ENCODE peak calls at places on chromosomes 6 and 20, in six cellular contexts. Z is HepG2, I is hepatocyte, V is GM23248, F is fibroblast of lung, D is PC-9. L is an unnamed sample. For H3K9me3, the result is how much of the 10 kb centered on the place peaks cover.

GRCh38 chr6:144104898-144105487 is 9.6 kb upstream of the SF3B5 start:
- DNase-seq in I (peak), V (peak), F (peak), D (peak), Z (peak), L (peak)

GRCh38 chr6:38909020-38909730 is 139.4 kb upstream of the GLP1R start:
- DNase-seq in Z (peak), I (peak), V (no peak), D (peak), F (peak), L (no peak)

GRCh38 chr20:32924781-32925180 is 66.1 kb downstream of the EFCAB8 start:
- DNase-seq in I (no peak), D (no peak), V (no peak), F (no peak), Z (no peak), L (no peak)

GRCh38 chr20:58202039-58202438 is 26.4 kb downstream of the ANKRD60 start:
- DNase-seq in F (no peak), D (no peak), V (peak), I (no peak), Z (no peak), L (no peak)

GRCh38 chr6:128599036-128599435 is 78.6 kb upstream of the PTPRK start:
- DNase-seq in I (no peak), F (no peak), D (peak), V (peak), Z (no peak), L (no peak)

GRCh38 chr6:96742702-96743101 is 94.6 kb downstream of the GPR63 start:
- DNase-seq in F (no peak), Z (no peak), V (no peak), I (no peak), D (no peak), L (no peak)

GRCh38 chr6:134706153-134706552 is 243.7 kb downstream of the ALDH8A1 start:
- DNase-seq in Z (no peak), F (no peak), V (no peak), I (no peak), D (no peak), L (no peak)

GRCh38 chr6:149235130-149235561 is 82.4 kb upstream of the TAB2 start:
- DNase-seq in V (peak), D (peak), Z (peak), I (peak), F (peak), L (no peak)

GRCh38 chr6:77447254-77447653 is 16.0 kb downstream of the HTR1B start:
- DNase-seq in Z (no peak), D (no peak), V (peak), F (no peak), I (no peak), L (no peak)

GRCh38 chr20:35171753-35172433 is at the start of gene PROCR:
- DNase-seq in D (peak), V (peak), Z (no peak), F (peak), I (peak), L (peak)

GRCh38 chr6:88220493-88220892 is 54.3 kb upstream of the CNR1 start:
- DNase-seq in V (peak), Z (peak), I (peak), F (no peak), D (no peak), L (peak)

GRCh38 chr20:60152792-60153191 is 194.6 kb downstream of the CDH26 start:
- DNase-seq in F (no peak), D (no peak), V (no peak), I (no peak), Z (no peak), L (no peak)

GRCh38 chr20:57076202-57076651 is 190.2 kb downstream of the BMP7 start:
- DNase-seq in Z (peak), I (peak), F (no peak), V (peak), D (peak), L (no peak)

GRCh38 chr20:5092765-5093339 is 26.9 kb downstream of the PCNA start:
- DNase-seq in V (no peak), I (no peak), Z (no peak), F (no peak), D (no peak), L (no peak)

GRCh38 chr6:170127151-170127550 is 163.7 kb downstream of the DLL1 start:
- DNase-seq in F (no peak), V (no peak), Z (no peak), I (peak), D (no peak), L (no peak)

GRCh38 chr20:36745234-36745926 is 510 bp downstream of the NDRG3 start:
- DNase-seq in I (no peak), F (no peak), Z (peak), V (peak), D (no peak), L (no peak)

GRCh38 chr6:144744720-144745119 is 459.6 kb downstream of the UTRN start:
- DNase-seq in V (no peak), Z (peak), I (peak), D (no peak), F (no peak), L (no peak)

GRCh38 chr20:21137078-21137477 is 11.2 kb downstream of the KIZ start:
- DNase-seq in F (no peak), I (no peak), V (no peak), D (no peak), Z (no peak), L (no peak)

GRCh38 chr20:2037296-2037914 is 43.5 kb upstream of the PDYN start:
- DNase-seq in Z (no peak), V (no peak), I (no peak), F (no peak), D (no peak), L (no peak)

DNA sequence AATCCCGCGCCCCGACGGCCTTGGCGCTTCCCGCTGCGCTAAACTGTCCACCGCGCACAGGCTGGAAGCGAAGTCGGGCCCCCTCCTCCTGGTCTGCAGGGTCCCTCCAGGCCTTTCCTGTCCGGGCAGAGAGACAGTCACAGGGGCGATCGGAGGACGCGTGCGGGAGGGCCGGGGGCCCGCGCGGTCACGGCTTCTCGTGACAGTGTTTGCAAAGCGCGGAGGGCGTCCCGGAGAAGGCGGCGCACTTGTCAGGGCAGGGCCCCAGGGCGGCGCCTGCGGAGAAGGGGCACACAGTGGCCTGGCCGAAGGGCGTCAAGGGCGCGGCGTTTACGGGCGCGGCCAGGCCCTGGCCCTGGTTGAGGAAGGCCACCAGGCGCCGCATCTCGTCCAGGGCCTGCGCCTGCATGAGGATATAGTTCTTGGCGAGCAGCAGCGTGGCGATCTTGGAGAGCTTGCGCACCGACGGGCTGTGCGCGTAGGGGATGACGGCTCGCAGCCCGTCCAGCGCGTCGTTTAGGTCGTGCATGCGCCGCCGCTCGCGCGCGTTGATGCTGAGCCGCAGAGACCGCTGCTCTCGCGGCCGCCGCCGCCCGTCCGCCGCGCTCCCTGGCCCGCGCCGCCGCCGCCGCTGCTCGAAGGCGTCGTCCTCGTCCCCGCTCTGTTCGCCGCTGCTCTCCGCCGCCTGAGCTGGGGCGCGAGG is 751 bp downstream of the BHLHE23 start:
- DNase-seq in Z (no peak), I (no peak), V (no peak), F (peak), D (no peak), L (peak)
- TF ChIP-seq EZH2 in Z (peak), I (peak), V (no peak), F (peak), D (no peak), L (peak)

GRCh38 chr20:31237763-31238162 is 19.7 kb upstream of the DEFB115 start:
- DNase-seq in I (no peak), V (no peak), D (no peak), F (no peak), Z (no peak), L (no peak)
- H3K9me3 ChIP-seq in I (half or more), V (under half), D (half or more), F (under half), Z (half or more), L (half or more)

DNA sequence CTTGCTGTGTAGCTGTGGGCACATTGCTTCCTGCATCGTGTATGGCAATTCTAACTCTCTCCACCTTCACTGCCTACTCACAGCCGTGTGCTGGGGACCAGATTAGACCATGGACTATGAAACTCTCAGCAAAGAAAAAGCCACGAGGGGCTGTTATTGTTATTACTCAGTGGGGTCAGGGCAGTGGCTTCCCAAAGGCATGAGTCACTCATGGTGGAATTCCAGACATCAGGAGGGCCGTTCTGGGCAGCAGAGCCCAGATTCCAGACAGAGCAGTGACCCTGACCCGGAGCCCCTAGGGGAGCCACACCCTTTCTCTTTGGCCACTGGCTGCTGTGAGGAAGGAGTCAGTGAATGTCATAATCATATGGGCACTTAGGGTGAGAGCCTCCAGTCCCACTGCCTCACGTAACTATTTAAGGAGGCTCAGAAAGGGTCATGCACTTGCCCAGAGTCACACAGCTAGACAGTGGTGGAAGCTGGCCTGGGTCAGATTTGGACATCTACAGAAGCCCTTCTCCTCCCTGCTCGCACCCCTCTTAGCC is 22.2 kb upstream of the CCN5 start:
- DNase-seq in D (peak), Z (peak), F (peak), V (peak), I (peak), L (no peak)
- H3K4me3 ChIP-seq in D (no peak), Z (no peak), F (no peak), V (no peak), I (no peak), L (no peak)

DNA sequence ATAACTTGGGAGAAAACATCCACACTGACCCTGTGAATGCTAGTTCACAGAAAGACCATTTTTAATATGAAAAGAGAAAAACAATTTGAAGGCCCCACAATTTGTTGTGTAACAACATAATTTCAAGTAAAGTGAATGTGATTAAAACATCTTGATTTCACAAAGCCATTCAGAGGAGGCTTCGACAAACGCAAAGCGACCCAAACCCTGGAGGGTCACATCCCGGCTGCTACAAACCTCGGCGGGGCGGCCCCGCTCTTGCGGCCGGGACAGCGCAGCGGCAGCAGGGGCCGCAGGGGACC is 14.0 kb downstream of the FOXC1 start:
- DNase-seq in I (no peak), F (no peak), Z (no peak), V (no peak), D (no peak), L (no peak)
- TF ChIP-seq EZH2 in I (no peak), F (no peak), Z (no peak), V (no peak), D (no peak), L (no peak)

GRCh38 chr6:27426045-27426620 is 37.6 kb downstream of the ZNF391 start:
- DNase-seq in V (no peak), D (no peak), F (no peak), Z (no peak), I (no peak), L (no peak)
- H3K9me3 ChIP-seq in V (under half), D (under half), F (under half), Z (under half), I (under half), L (under half)

GRCh38 chr6:16136536-16137450 is 7.9 kb downstream of the MYLIP start:
- DNase-seq in F (peak), I (no peak), D (peak), V (peak), Z (no peak), L (no peak)
- H3K4me3 ChIP-seq in F (no peak), I (no peak), D (peak), V (peak), Z (no peak), L (no peak)

GRCh38 chr6:116087437-116088027 is 13.1 kb upstream of the NT5DC1 start:
- DNase-seq in V (peak), F (peak), Z (no peak), I (peak), D (peak), L (no peak)

GRCh38 chr6:116083052-116083451 is 17.6 kb upstream of the NT5DC1 start:
- DNase-seq in I (no peak), D (no peak), V (no peak), F (no peak), Z (no peak), L (no peak)

GRCh38 chr6:116078945-116079344 is 18.3 kb upstream of the FRK start:
- DNase-seq in Z (no peak), D (no peak), I (no peak), V (no peak), F (no peak), L (no peak)

GRCh38 chr6:116088946-116089345 is 11.7 kb upstream of the NT5DC1 start:
- DNase-seq in I (no peak), F (peak), D (no peak), Z (no peak), V (no peak), L (no peak)

DNA sequence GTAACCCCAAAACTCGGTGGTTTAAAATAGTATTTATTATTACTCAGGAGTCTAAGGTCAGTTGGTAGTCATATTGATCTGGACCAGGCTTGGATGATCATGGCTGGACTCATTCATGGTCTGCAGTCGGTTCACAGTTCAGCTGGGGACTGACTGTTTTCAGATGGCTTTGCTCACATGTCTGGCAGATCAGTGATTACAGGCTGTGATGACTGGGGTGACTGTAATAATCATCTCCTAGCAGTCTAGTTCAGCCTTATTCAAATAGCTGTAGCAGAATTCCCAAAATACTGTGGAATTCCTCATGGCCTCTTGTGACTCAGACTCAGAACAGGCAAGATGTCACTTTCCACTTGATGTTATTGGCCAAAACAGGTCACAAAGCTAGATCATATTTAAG is 16.4 kb upstream of the NT5DC1 start:
- DNase-seq in D (no peak), F (no peak), Z (no peak), I (no peak), V (no peak), L (no peak)
- TF ChIP-seq EZH2 in D (no peak), F (no peak), Z (no peak), I (no peak), V (no peak), L (no peak)